ENCODE peak calls at places on chromosomes 6 and 20, in nine cellular contexts. A, U, Y, J, M, T, Z, K and L are unnamed samples.

GRCh38 chr20:35451295-35451694 is 4.1 kb upstream of the CEP250 start:
- DNase-seq in A (no peak), U (no peak), Y (no peak), J (no peak), M (no peak), T (peak), Z (no peak), K (no peak), L (no peak)

GRCh38 chr6:168735268-168735949 is 294.4 kb downstream of the SMOC2 start:
- DNase-seq in A (no peak), U (no peak), Y (no peak), J (no peak), M (no peak), T (no peak), Z (no peak), K (no peak), L (no peak)

GRCh38 chr6:155273438-155273837 is 9.6 kb downstream of the CLDN20 start:
- DNase-seq in A (no peak), U (no peak), Y (no peak), J (no peak), M (no peak), T (peak), Z (peak), K (no peak), L (no peak)

GRCh38 chr20:29086938-29087337 is 2170.5 kb upstream of the DEFB115 start:
- DNase-seq in A (no peak), U (no peak), Y (no peak), J (no peak), M (peak), T (no peak), Z (no peak), K (no peak), L (no peak)

GRCh38 chr6:121647905-121648304 is 212.5 kb downstream of the GJA1 start:
- DNase-seq in A (no peak), U (no peak), Y (no peak), J (no peak), M (no peak), T (peak), Z (no peak), K (no peak), L (no peak)

GRCh38 chr6:136251394-136251793 is 1.3 kb upstream of the MTFR2 start:
- DNase-seq in A (no peak), U (no peak), Y (peak), J (peak), M (no peak), T (no peak), Z (no peak), K (no peak), L (no peak)

GRCh38 chr20:52601295-52601971 is 370.7 kb upstream of the TSHZ2 start:
- DNase-seq in A (no peak), U (no peak), Y (no peak), J (no peak), M (no peak), T (no peak), Z (no peak), K (no peak), L (no peak)

GRCh38 chr6:159105716-159106115 is 60.9 kb upstream of the TAGAP start:
- DNase-seq in A (no peak), U (no peak), Y (no peak), J (no peak), M (no peak), T (no peak), Z (no peak), K (no peak), L (no peak)

GRCh38 chr6:112007805-112008204 is 46.1 kb upstream of the CCN6 start:
- DNase-seq in A (peak), U (no peak), Y (no peak), J (peak), M (no peak), T (no peak), Z (no peak), K (no peak), L (no peak)

GRCh38 chr20:19335916-19336315 is 123.5 kb downstream of the SLC24A3 start:
- DNase-seq in A (no peak), U (no peak), Y (no peak), J (no peak), M (no peak), T (no peak), Z (no peak), K (no peak), L (no peak)

GRCh38 chr6:32519117-32519909 is 10.8 kb downstream of the HLA-DRB5 start:
- DNase-seq in A (no peak), U (no peak), Y (no peak), J (no peak), M (no peak), T (no peak), Z (no peak), K (no peak), L (no peak)

GRCh38 chr20:48492188-48493070 is 335.4 kb downstream of the PREX1 start:
- DNase-seq in A (no peak), U (no peak), Y (no peak), J (no peak), M (no peak), T (no peak), Z (no peak), K (no peak), L (no peak)

GRCh38 chr6:158611600-158612041 is 32.9 kb downstream of the DYNLT1 start:
- DNase-seq in A (no peak), U (no peak), Y (no peak), J (no peak), M (no peak), T (peak), Z (no peak), K (no peak), L (no peak)

GRCh38 chr20:52190437-52191131 is 995 bp downstream of the ZFP64 start:
- DNase-seq in A (no peak), U (peak), Y (peak), J (peak), M (no peak), T (peak), Z (no peak), K (peak), L (peak)

GRCh38 chr6:109006818-109007217 is 87.8 kb downstream of the SESN1 start:
- DNase-seq in A (no peak), U (no peak), Y (peak), J (no peak), M (no peak), T (no peak), Z (no peak), K (no peak), L (no peak)